ENCODE peak calls at places on chromosomes 2 and 18, in ten cellular contexts. A, R, H, B, X, V, D, L, W and Q are unnamed samples.

GRCh38 chr18:3283908-3284307 is 22.0 kb downstream of the MYL12B start:
- DNase-seq in V (no peak), X (no peak), D (no peak), B (no peak), L (no peak), W (no peak), A (peak; percentile 79), H (no peak), R (no peak), Q (no peak)

GRCh38 chr2:177832611-177833133 is 239.9 kb downstream of the PDE11A start:
- DNase-seq in W (no peak), V (no peak), H (no peak), X (no peak), D (peak; percentile 36), L (no peak), A (no peak), B (no peak), R (no peak), Q (no peak)

GRCh38 chr2:60522462-60522861 is 31.0 kb downstream of the BCL11A start:
- DNase-seq in L (no peak), A (peak; percentile 48), V (no peak), H (no peak), D (no peak), R (no peak), X (no peak), B (no peak), W (no peak), Q (no peak)

GRCh38 chr18:75344161-75344560 is 83.3 kb downstream of the SMIM21 start:
- DNase-seq in B (no peak), W (no peak), L (no peak), H (no peak), A (no peak), X (no peak), V (peak; percentile 40), R (no peak), D (no peak), Q (no peak)

GRCh38 chr18:77116201-77117080 is 16.1 kb downstream of the MBP start:
- DNase-seq in B (no peak), V (no peak), D (peak; percentile 26), X (no peak), L (no peak), H (no peak), R (no peak), W (no peak), A (no peak), Q (no peak)

GRCh38 chr18:79167526-79168190 is 98.5 kb downstream of the ATP9B start:
- DNase-seq in X (no peak), D (no peak), B (no peak), A (no peak), W (no peak), V (no peak), R (no peak), H (no peak), L (no peak), Q (no peak)

GRCh38 chr18:47175283-47175894 is 775 bp downstream of the IER3IP1 start:
- DNase-seq in D (peak; percentile 23), R (no peak), B (no peak), V (no peak), L (no peak), A (no peak), W (no peak), X (no peak), H (no peak), Q (no peak)

GRCh38 chr2:7841751-7842150 is 840.1 kb upstream of the ID2 start:
- DNase-seq in H (no peak), A (no peak), B (no peak), R (no peak), X (peak; percentile 16), L (no peak), W (no peak), D (no peak), V (no peak), Q (no peak)

GRCh38 chr2:85673736-85674375 is 5.9 kb upstream of the SFTPB start:
- DNase-seq in X (peak; percentile 48), A (no peak), D (no peak), R (peak; percentile 8), V (no peak), L (no peak), W (no peak), H (no peak), B (no peak), Q (no peak)

GRCh38 chr2:178990533-178991241 is 59.2 kb downstream of the CCDC141 start:
- DNase-seq in A (no peak), X (no peak), V (no peak), W (no peak), B (no peak), R (no peak), L (no peak), D (no peak), H (no peak), Q (no peak)

GRCh38 chr2:26852405-26853348 is 4.7 kb downstream of the DPYSL5 start:
- DNase-seq in D (no peak), L (peak; percentile 36), R (no peak), B (no peak), A (no peak), W (no peak), H (no peak), V (no peak), X (peak; percentile 10), Q (no peak)

GRCh38 chr2:132969371-132969985 is 299.5 kb upstream of the LYPD1 start:
- DNase-seq in V (no peak), H (no peak), R (no peak), B (no peak), W (no peak), A (no peak), X (no peak), L (no peak), D (no peak), Q (no peak)

GRCh38 chr2:202187570-202187969 is 50.8 kb downstream of the SUMO1 start:
- DNase-seq in R (no peak), V (no peak), B (no peak), H (no peak), W (no peak), D (no peak), X (no peak), A (no peak), L (no peak), Q (no peak)

GRCh38 chr2:207892676-207893402 is 123.1 kb upstream of the FZD5 start:
- DNase-seq in V (no peak), D (no peak), A (no peak), L (no peak), W (no peak), B (no peak), R (no peak), H (no peak), X (no peak), Q (no peak)

GRCh38 chr18:35577045-35577848 is 4.3 kb upstream of the GALNT1 start:
- DNase-seq in W (no peak), B (no peak), H (peak; percentile 61), A (no peak), L (no peak), V (no peak), R (no peak), X (no peak), D (no peak), Q (no peak)

GRCh38 chr2:214465386-214466146 is 54.7 kb downstream of the VWC2L start:
- DNase-seq in B (no peak), X (peak; percentile 8), D (no peak), L (no peak), V (no peak), H (no peak), W (peak; percentile 22), R (no peak), A (no peak), Q (peak; percentile 4)

GRCh38 chr2:99495461-99495860 is 5.6 kb upstream of the REV1 start:
- DNase-seq in X (no peak), L (no peak), B (no peak), R (no peak), D (no peak), H (no peak), W (no peak), A (no peak), V (no peak), Q (no peak)

GRCh38 chr2:70069049-70069448 is 18.2 kb upstream of the PCBP1 start:
- DNase-seq in W (no peak), A (no peak), L (no peak), H (peak; percentile 58), D (peak; percentile 77), V (no peak), B (no peak), X (peak; percentile 24), R (peak; percentile 65), Q (no peak)

GRCh38 chr2:32422133-32422532 is 65.3 kb downstream of the BIRC6 start:
- DNase-seq in V (no peak), A (no peak), H (no peak), R (no peak), X (no peak), B (no peak), L (no peak), D (no peak), W (no peak), Q (no peak)

GRCh38 chr2:136932700-136933099 is 167.4 kb downstream of the THSD7B start:
- DNase-seq in R (no peak), D (no peak), L (peak; percentile 68), A (no peak), B (no peak), X (peak; percentile 15), V (peak; percentile 49), W (peak; percentile 47), H (peak; percentile 10), Q (no peak)
- TF ChIP-seq CTCF in R (no peak), D (no peak), L (peak; percentile 5), A (no peak), B (no peak), X (peak; percentile 43), V (peak; percentile 57), W (peak; percentile 65), H (peak; percentile 39), Q (peak; percentile 31)

GRCh38 chr18:25016666-25017065 is 335.3 kb downstream of the ZNF521 start:
- DNase-seq in W (no peak), X (no peak), V (peak; percentile 47), D (no peak), H (no peak), L (no peak), R (no peak), A (no peak), B (no peak), Q (no peak)
- TF ChIP-seq CTCF in W (no peak), X (no peak), V (no peak), D (no peak), H (no peak), L (no peak), R (no peak), A (no peak), B (no peak), Q (no peak)

GRCh38 chr2:4336855-4337254 is 633.5 kb downstream of the DCDC2C start:
- DNase-seq in V (no peak), W (no peak), D (no peak), R (no peak), B (no peak), A (no peak), H (no peak), X (no peak), L (no peak), Q (no peak)
- TF ChIP-seq CTCF in V (no peak), W (no peak), D (no peak), R (no peak), B (no peak), A (no peak), H (no peak), X (no peak), L (no peak), Q (no peak)

DNA sequence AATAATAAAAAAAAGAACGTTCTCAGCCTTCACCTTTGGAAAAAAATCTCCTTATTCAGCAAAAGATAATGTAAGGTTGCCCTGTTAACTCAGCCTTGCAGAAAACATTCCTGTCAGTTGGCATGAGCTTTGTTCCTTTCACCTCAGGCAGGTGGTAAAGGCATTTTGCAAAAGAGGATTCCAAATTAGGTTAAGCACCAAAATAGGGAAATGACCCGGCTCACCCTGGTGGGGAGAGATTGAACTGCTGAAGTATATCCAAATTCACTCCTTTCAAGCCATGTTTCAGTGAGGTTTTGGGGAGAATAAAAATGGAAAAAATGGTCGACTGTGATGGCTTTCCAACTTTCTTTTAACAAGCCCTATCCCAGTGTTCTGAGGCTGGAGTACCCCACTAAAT is 1988.8 kb upstream of the PIK3C3 start:
- DNase-seq in R (no peak), H (no peak), X (peak; percentile 21), A (no peak), L (no peak), D (no peak), W (no peak), B (no peak), V (peak; percentile 41), Q (no peak)
- TF ChIP-seq CTCF in R (no peak), H (no peak), X (peak; percentile 51), A (no peak), L (peak; percentile 34), D (no peak), W (peak; percentile 18), B (no peak), V (no peak), Q (peak; percentile 3)